ENCODE peak calls at places on chromosome 18, in four cellular contexts. One of them, this sample, is unnamed.
A peak's percentile ranks its signal among the peaks of the same experiment; 100 is the strongest.

GRCh38 chr18:68354176-68354575 is 360.7 kb downstream of the TMX3 start:
- DNase-seq in CD4-positive, alpha-beta T cell: no peak
- DNase-seq in stimulated activated CD8-positive, alpha-beta memory T cell treated with anti-CD3 and anti-CD28 coated beads, Interleukin-7, amount 100 ng/mL, for 1 hour: no peak
- DNase-seq in B cell: no peak
- DNase-seq in this sample: no peak

GRCh38 chr18:25299426-25299825 is 52.5 kb downstream of the ZNF521 start:
- DNase-seq in B cell: no peak
- DNase-seq in stimulated activated CD8-positive, alpha-beta memory T cell treated with anti-CD3 and anti-CD28 coated beads, Interleukin-7, amount 100 ng/mL, for 1 hour: no peak
- DNase-seq in CD4-positive, alpha-beta T cell: no peak
- DNase-seq in this sample: no peak

GRCh38 chr18:8996771-8997432 is 105.6 kb upstream of the NDUFV2 start:
- DNase-seq in B cell: no peak
- DNase-seq in CD4-positive, alpha-beta T cell: no peak
- DNase-seq in stimulated activated CD8-positive, alpha-beta memory T cell treated with anti-CD3 and anti-CD28 coated beads, Interleukin-7, amount 100 ng/mL, for 1 hour: no peak
- DNase-seq in this sample: no peak

GRCh38 chr18:36899289-36899688 is 70.4 kb downstream of the KIAA1328 start:
- DNase-seq in CD4-positive, alpha-beta T cell: no peak
- DNase-seq in B cell: no peak
- DNase-seq in stimulated activated CD8-positive, alpha-beta memory T cell treated with anti-CD3 and anti-CD28 coated beads, Interleukin-7, amount 100 ng/mL, for 1 hour: no peak
- DNase-seq in this sample: peak; percentile 18

GRCh38 chr18:11004951-11005350 is 144.4 kb downstream of the PIEZO2 start:
- DNase-seq in B cell: no peak
- DNase-seq in CD4-positive, alpha-beta T cell: no peak
- DNase-seq in stimulated activated CD8-positive, alpha-beta memory T cell treated with anti-CD3 and anti-CD28 coated beads, Interleukin-7, amount 100 ng/mL, for 1 hour: no peak
- DNase-seq in this sample: no peak

GRCh38 chr18:49062832-49063226 is 112.1 kb upstream of the SMAD7 start:
- DNase-seq in B cell: no peak
- DNase-seq in CD4-positive, alpha-beta T cell: no peak
- DNase-seq in stimulated activated CD8-positive, alpha-beta memory T cell treated with anti-CD3 and anti-CD28 coated beads, Interleukin-7, amount 100 ng/mL, for 1 hour: no peak
- DNase-seq in this sample: no peak

GRCh38 chr18:25256439-25256838 is 95.5 kb downstream of the ZNF521 start:
- DNase-seq in B cell: no peak
- DNase-seq in stimulated activated CD8-positive, alpha-beta memory T cell treated with anti-CD3 and anti-CD28 coated beads, Interleukin-7, amount 100 ng/mL, for 1 hour: no peak
- DNase-seq in CD4-positive, alpha-beta T cell: no peak
- DNase-seq in this sample: no peak

GRCh38 chr18:55199291-55199963 is 240.2 kb upstream of the CCDC68 start:
- DNase-seq in CD4-positive, alpha-beta T cell: no peak
- DNase-seq in stimulated activated CD8-positive, alpha-beta memory T cell treated with anti-CD3 and anti-CD28 coated beads, Interleukin-7, amount 100 ng/mL, for 1 hour: no peak
- DNase-seq in B cell: no peak
- DNase-seq in this sample: no peak

GRCh38 chr18:63043516-63043915 is 276.1 kb downstream of the BCL2 start:
- DNase-seq in B cell: no peak
- DNase-seq in stimulated activated CD8-positive, alpha-beta memory T cell treated with anti-CD3 and anti-CD28 coated beads, Interleukin-7, amount 100 ng/mL, for 1 hour: no peak
- DNase-seq in CD4-positive, alpha-beta T cell: no peak
- DNase-seq in this sample: no peak

GRCh38 chr18:616380-616995 is 19.7 kb downstream of the CLUL1 start:
- DNase-seq in stimulated activated CD8-positive, alpha-beta memory T cell treated with anti-CD3 and anti-CD28 coated beads, Interleukin-7, amount 100 ng/mL, for 1 hour: no peak
- DNase-seq in CD4-positive, alpha-beta T cell: no peak
- DNase-seq in B cell: no peak
- DNase-seq in this sample: peak; percentile 52

GRCh38 chr18:11154983-11155759 is 5.8 kb upstream of the PIEZO2 start:
- DNase-seq in stimulated activated CD8-positive, alpha-beta memory T cell treated with anti-CD3 and anti-CD28 coated beads, Interleukin-7, amount 100 ng/mL, for 1 hour: no peak
- DNase-seq in CD4-positive, alpha-beta T cell: no peak
- DNase-seq in B cell: no peak
- DNase-seq in this sample: no peak

GRCh38 chr18:11791131-11791530 is 60.1 kb upstream of the CHMP1B start:
- DNase-seq in B cell: no peak
- DNase-seq in CD4-positive, alpha-beta T cell: no peak
- DNase-seq in stimulated activated CD8-positive, alpha-beta memory T cell treated with anti-CD3 and anti-CD28 coated beads, Interleukin-7, amount 100 ng/mL, for 1 hour: no peak
- DNase-seq in this sample: no peak

GRCh38 chr18:13260114-13260926 is 41.8 kb downstream of the LDLRAD4 start:
- DNase-seq in stimulated activated CD8-positive, alpha-beta memory T cell treated with anti-CD3 and anti-CD28 coated beads, Interleukin-7, amount 100 ng/mL, for 1 hour: no peak
- DNase-seq in CD4-positive, alpha-beta T cell: no peak
- DNase-seq in B cell: no peak
- DNase-seq in this sample: no peak

GRCh38 chr18:48230459-48231113 is 178.6 kb downstream of the ZBTB7C start:
- DNase-seq in B cell: no peak
- DNase-seq in CD4-positive, alpha-beta T cell: no peak
- DNase-seq in stimulated activated CD8-positive, alpha-beta memory T cell treated with anti-CD3 and anti-CD28 coated beads, Interleukin-7, amount 100 ng/mL, for 1 hour: no peak
- DNase-seq in this sample: peak; percentile 12

GRCh38 chr18:31246460-31246859 is 71.5 kb upstream of the DSG1 start:
- DNase-seq in CD4-positive, alpha-beta T cell: no peak
- DNase-seq in stimulated activated CD8-positive, alpha-beta memory T cell treated with anti-CD3 and anti-CD28 coated beads, Interleukin-7, amount 100 ng/mL, for 1 hour: no peak
- DNase-seq in B cell: no peak
- DNase-seq in this sample: no peak

GRCh38 chr18:13530879-13531387 is 195.4 kb downstream of the FAM210A start:
- DNase-seq in stimulated activated CD8-positive, alpha-beta memory T cell treated with anti-CD3 and anti-CD28 coated beads, Interleukin-7, amount 100 ng/mL, for 1 hour: no peak
- DNase-seq in B cell: no peak
- DNase-seq in CD4-positive, alpha-beta T cell: no peak
- DNase-seq in this sample: no peak

GRCh38 chr18:77206676-77207370 is 42.8 kb upstream of the GALR1 start:
- DNase-seq in B cell: no peak
- DNase-seq in stimulated activated CD8-positive, alpha-beta memory T cell treated with anti-CD3 and anti-CD28 coated beads, Interleukin-7, amount 100 ng/mL, for 1 hour: no peak
- DNase-seq in CD4-positive, alpha-beta T cell: no peak
- DNase-seq in this sample: no peak

GRCh38 chr18:36410346-36410745 is 112.8 kb downstream of the FHOD3 start:
- DNase-seq in CD4-positive, alpha-beta T cell: no peak
- DNase-seq in stimulated activated CD8-positive, alpha-beta memory T cell treated with anti-CD3 and anti-CD28 coated beads, Interleukin-7, amount 100 ng/mL, for 1 hour: no peak
- DNase-seq in B cell: no peak
- DNase-seq in this sample: no peak

GRCh38 chr18:6271585-6271984 is 143.1 kb downstream of the L3MBTL4 start:
- DNase-seq in B cell: no peak
- DNase-seq in stimulated activated CD8-positive, alpha-beta memory T cell treated with anti-CD3 and anti-CD28 coated beads, Interleukin-7, amount 100 ng/mL, for 1 hour: no peak
- DNase-seq in CD4-positive, alpha-beta T cell: no peak
- DNase-seq in this sample: no peak

GRCh38 chr18:26685438-26686173 is 137.3 kb upstream of the KCTD1 start:
- DNase-seq in B cell: no peak
- DNase-seq in CD4-positive, alpha-beta T cell: no peak
- DNase-seq in stimulated activated CD8-positive, alpha-beta memory T cell treated with anti-CD3 and anti-CD28 coated beads, Interleukin-7, amount 100 ng/mL, for 1 hour: no peak
- DNase-seq in this sample: no peak

GRCh38 chr18:73670046-73670445 is 477.6 kb downstream of the FBXO15 start:
- DNase-seq in B cell: no peak
- DNase-seq in stimulated activated CD8-positive, alpha-beta memory T cell treated with anti-CD3 and anti-CD28 coated beads, Interleukin-7, amount 100 ng/mL, for 1 hour: no peak
- DNase-seq in CD4-positive, alpha-beta T cell: no peak
- DNase-seq in this sample: no peak

GRCh38 chr18:24027156-24027555 is 12.6 kb downstream of the TTC39C start:
- DNase-seq in CD4-positive, alpha-beta T cell: no peak
- DNase-seq in B cell: no peak
- DNase-seq in stimulated activated CD8-positive, alpha-beta memory T cell treated with anti-CD3 and anti-CD28 coated beads, Interleukin-7, amount 100 ng/mL, for 1 hour: no peak
- DNase-seq in this sample: no peak

GRCh38 chr18:25010623-25011374 is 341.2 kb downstream of the ZNF521 start:
- DNase-seq in stimulated activated CD8-positive, alpha-beta memory T cell treated with anti-CD3 and anti-CD28 coated beads, Interleukin-7, amount 100 ng/mL, for 1 hour: no peak
- DNase-seq in CD4-positive, alpha-beta T cell: no peak
- DNase-seq in B cell: no peak
- DNase-seq in this sample: no peak

GRCh38 chr18:48592540-48592939 is 53.7 kb downstream of the CTIF start:
- DNase-seq in B cell: no peak
- DNase-seq in stimulated activated CD8-positive, alpha-beta memory T cell treated with anti-CD3 and anti-CD28 coated beads, Interleukin-7, amount 100 ng/mL, for 1 hour: no peak
- DNase-seq in CD4-positive, alpha-beta T cell: no peak
- DNase-seq in this sample: no peak

GRCh38 chr18:48195782-48196181 is 213.4 kb downstream of the ZBTB7C start:
- DNase-seq in CD4-positive, alpha-beta T cell: no peak
- DNase-seq in B cell: no peak
- DNase-seq in stimulated activated CD8-positive, alpha-beta memory T cell treated with anti-CD3 and anti-CD28 coated beads, Interleukin-7, amount 100 ng/mL, for 1 hour: no peak
- DNase-seq in this sample: no peak

GRCh38 chr18:60485207-60485606 is 112.6 kb upstream of the MC4R start:
- DNase-seq in stimulated activated CD8-positive, alpha-beta memory T cell treated with anti-CD3 and anti-CD28 coated beads, Interleukin-7, amount 100 ng/mL, for 1 hour: no peak
- DNase-seq in CD4-positive, alpha-beta T cell: no peak
- DNase-seq in B cell: no peak
- DNase-seq in this sample: no peak

GRCh38 chr18:79418642-79419041 is 22.9 kb downstream of the NFATC1 start:
- DNase-seq in CD4-positive, alpha-beta T cell: no peak
- DNase-seq in stimulated activated CD8-positive, alpha-beta memory T cell treated with anti-CD3 and anti-CD28 coated beads, Interleukin-7, amount 100 ng/mL, for 1 hour: no peak
- DNase-seq in B cell: no peak
- DNase-seq in this sample: no peak

GRCh38 chr18:64409511-64409910 is 260.6 kb upstream of the LINC00305 start:
- DNase-seq in CD4-positive, alpha-beta T cell: no peak
- DNase-seq in stimulated activated CD8-positive, alpha-beta memory T cell treated with anti-CD3 and anti-CD28 coated beads, Interleukin-7, amount 100 ng/mL, for 1 hour: no peak
- DNase-seq in B cell: no peak
- DNase-seq in this sample: peak; percentile 12

GRCh38 chr18:9366126-9366714 is 31.6 kb downstream of the TWSG1 start:
- DNase-seq in CD4-positive, alpha-beta T cell: no peak
- DNase-seq in stimulated activated CD8-positive, alpha-beta memory T cell treated with anti-CD3 and anti-CD28 coated beads, Interleukin-7, amount 100 ng/mL, for 1 hour: no peak
- DNase-seq in B cell: no peak
- DNase-seq in this sample: no peak

GRCh38 chr18:25445430-25445829 is 93.5 kb upstream of the ZNF521 start:
- DNase-seq in CD4-positive, alpha-beta T cell: no peak
- DNase-seq in B cell: no peak
- DNase-seq in stimulated activated CD8-positive, alpha-beta memory T cell treated with anti-CD3 and anti-CD28 coated beads, Interleukin-7, amount 100 ng/mL, for 1 hour: no peak
- DNase-seq in this sample: no peak

GRCh38 chr18:41484069-41484468 is 471.0 kb upstream of the PIK3C3 start:
- DNase-seq in stimulated activated CD8-positive, alpha-beta memory T cell treated with anti-CD3 and anti-CD28 coated beads, Interleukin-7, amount 100 ng/mL, for 1 hour: no peak
- DNase-seq in B cell: no peak
- DNase-seq in CD4-positive, alpha-beta T cell: no peak
- DNase-seq in this sample: no peak

GRCh38 chr18:853471-853870 is 41.4 kb upstream of the YES1 start:
- DNase-seq in CD4-positive, alpha-beta T cell: no peak
- DNase-seq in stimulated activated CD8-positive, alpha-beta memory T cell treated with anti-CD3 and anti-CD28 coated beads, Interleukin-7, amount 100 ng/mL, for 1 hour: no peak
- DNase-seq in B cell: no peak
- DNase-seq in this sample: no peak

GRCh38 chr18:12744103-12744502 is 41.3 kb downstream of the PSMG2 start:
- DNase-seq in stimulated activated CD8-positive, alpha-beta memory T cell treated with anti-CD3 and anti-CD28 coated beads, Interleukin-7, amount 100 ng/mL, for 1 hour: no peak
- DNase-seq in CD4-positive, alpha-beta T cell: no peak
- DNase-seq in B cell: peak; percentile 50
- DNase-seq in this sample: peak; percentile 60

GRCh38 chr18:24466766-24467165 is 6.3 kb downstream of the HRH4 start:
- DNase-seq in CD4-positive, alpha-beta T cell: no peak
- DNase-seq in stimulated activated CD8-positive, alpha-beta memory T cell treated with anti-CD3 and anti-CD28 coated beads, Interleukin-7, amount 100 ng/mL, for 1 hour: no peak
- DNase-seq in B cell: no peak
- DNase-seq in this sample: no peak

GRCh38 chr18:52054301-52054700 is 285.7 kb upstream of the DCC start:
- DNase-seq in stimulated activated CD8-positive, alpha-beta memory T cell treated with anti-CD3 and anti-CD28 coated beads, Interleukin-7, amount 100 ng/mL, for 1 hour: no peak
- DNase-seq in B cell: no peak
- DNase-seq in CD4-positive, alpha-beta T cell: no peak
- DNase-seq in this sample: no peak

GRCh38 chr18:48676756-48677368 is 138.0 kb downstream of the CTIF start:
- DNase-seq in B cell: peak; percentile 78
- DNase-seq in stimulated activated CD8-positive, alpha-beta memory T cell treated with anti-CD3 and anti-CD28 coated beads, Interleukin-7, amount 100 ng/mL, for 1 hour: peak; percentile 25
- DNase-seq in CD4-positive, alpha-beta T cell: peak; percentile 50
- DNase-seq in this sample: peak; percentile 27

GRCh38 chr18:9595197-9595596 is 19.2 kb downstream of the PPP4R1 start:
- DNase-seq in B cell: no peak
- DNase-seq in CD4-positive, alpha-beta T cell: no peak
- DNase-seq in stimulated activated CD8-positive, alpha-beta memory T cell treated with anti-CD3 and anti-CD28 coated beads, Interleukin-7, amount 100 ng/mL, for 1 hour: no peak
- DNase-seq in this sample: no peak

GRCh38 chr18:55739488-55739887 is 151.5 kb upstream of the TCF4 start:
- DNase-seq in CD4-positive, alpha-beta T cell: no peak
- DNase-seq in B cell: no peak
- DNase-seq in stimulated activated CD8-positive, alpha-beta memory T cell treated with anti-CD3 and anti-CD28 coated beads, Interleukin-7, amount 100 ng/mL, for 1 hour: no peak
- DNase-seq in this sample: no peak

GRCh38 chr18:22557160-22557941 is 139.6 kb upstream of the CTAGE1 start:
- DNase-seq in B cell: no peak
- DNase-seq in stimulated activated CD8-positive, alpha-beta memory T cell treated with anti-CD3 and anti-CD28 coated beads, Interleukin-7, amount 100 ng/mL, for 1 hour: no peak
- DNase-seq in CD4-positive, alpha-beta T cell: no peak
- DNase-seq in this sample: no peak

This sample was measured in Jurkat, Clone E6-1.